ENCODE peak calls at places on chromosomes 5 and 9, in ten cellular contexts. L is coronary artery; I is upper lobe of right lung; V is lower lobe of right lung; U is WTC11; X is GM12864; Q is GM10248; W is IMR-90; E is CD8-positive, alpha-beta T cell; O is type B pancreatic cell. M is an unnamed sample.

GRCh38 chr5:54313311-54314270 is 3.2 kb upstream of the ARL15 start:
- DNase-seq in L (no peak), I (peak; percentile 66), V (peak; percentile 62), U (no peak), X (no peak), Q (no peak), W (no peak), E (no peak), O (no peak), M (no peak)

GRCh38 chr9:93053781-93054331 is 4.6 kb upstream of the SUSD3 start:
- DNase-seq in L (no peak), I (no peak), V (no peak), U (no peak), X (no peak), Q (no peak), W (no peak), E (no peak), O (no peak), M (no peak)

GRCh38 chr5:1161108-1161831 is 40.1 kb upstream of the SLC6A19 start:
- DNase-seq in L (no peak), I (no peak), V (no peak), U (no peak), X (no peak), Q (no peak), W (no peak), E (no peak), O (no peak), M (no peak)

GRCh38 chr5:141811287-141812155 is 66.7 kb downstream of the PCDH1 start:
- DNase-seq in L (no peak), I (no peak), V (no peak), U (peak; percentile 80), X (no peak), Q (peak; percentile 72), W (no peak), E (no peak), O (peak; percentile 74), M (no peak)

GRCh38 chr9:29514336-29514735 is 1941.1 kb upstream of the C9orf72 start:
- DNase-seq in L (no peak), I (no peak), V (no peak), U (peak; percentile 49), X (no peak), Q (no peak), W (no peak), E (no peak), O (no peak), M (no peak)

GRCh38 chr5:142881076-142881466 is 110.9 kb downstream of the ARHGAP26 start:
- DNase-seq in L (peak; percentile 75), I (no peak), V (no peak), U (no peak), X (no peak), Q (peak; percentile 40), W (peak; percentile 91), E (no peak), O (no peak), M (no peak)

GRCh38 chr5:65186646-65187227 is 295.0 kb downstream of the ADAMTS6 start:
- DNase-seq in L (no peak), I (no peak), V (no peak), U (no peak), X (no peak), Q (no peak), W (no peak), E (no peak), O (no peak), M (no peak)

GRCh38 chr9:22808876-22809275 is 362.3 kb downstream of the DMRTA1 start:
- DNase-seq in L (no peak), I (no peak), V (no peak), U (no peak), X (no peak), Q (no peak), W (no peak), E (no peak), O (no peak), M (no peak)

GRCh38 chr9:17484906-17485305 is 94.0 kb upstream of the SH3GL2 start:
- DNase-seq in L (no peak), I (no peak), V (no peak), U (no peak), X (no peak), Q (no peak), W (peak; percentile 11), E (no peak), O (no peak), M (no peak)

GRCh38 chr9:93522736-93523135 is 53.6 kb upstream of the PHF2 start:
- DNase-seq in L (no peak), I (no peak), V (no peak), U (no peak), X (no peak), Q (no peak), W (no peak), E (no peak), O (no peak), M (no peak)

DNA sequence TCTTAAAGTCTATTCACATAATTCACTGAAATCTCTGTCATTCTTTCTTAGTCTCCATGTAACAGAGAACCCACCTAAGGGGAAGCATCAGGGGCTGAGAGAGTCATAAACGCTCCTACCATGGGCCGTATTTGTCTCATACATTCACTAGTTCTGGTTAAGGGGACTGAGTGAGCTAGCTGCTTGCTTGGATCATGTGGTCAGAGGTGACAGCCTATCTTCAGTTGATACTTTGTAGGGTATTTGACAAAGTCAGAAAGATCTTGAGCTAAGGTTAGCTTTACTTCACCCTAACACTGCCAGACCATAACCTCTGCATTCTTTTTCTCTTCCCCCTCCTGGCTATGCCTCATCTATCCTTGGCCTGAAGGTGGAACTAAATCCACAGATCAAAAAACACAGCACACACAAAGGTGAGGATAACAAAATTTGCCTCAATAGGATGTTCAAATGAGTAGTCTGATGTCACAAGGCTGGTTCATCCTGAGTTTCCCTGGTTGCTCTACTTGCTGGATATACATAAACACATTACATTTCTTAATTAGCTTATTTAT is 66.5 kb downstream of the MARCHF3 start:
- DNase-seq in L (no peak), I (no peak), V (no peak), U (no peak), X (no peak), Q (no peak), W (no peak), E (no peak), O (no peak), M (no peak)
- TF ChIP-seq CTCF in L (no peak), I (no peak), V (no peak), U (no peak), X (no peak), Q (no peak), W (no peak), E (no peak), O (no peak), M (no peak)

GRCh38 chr5:104344809-104345512 is 782.4 kb upstream of the NUDT12 start:
- DNase-seq in L (no peak), I (no peak), V (no peak), U (no peak), X (no peak), Q (no peak), W (peak; percentile 1), E (no peak), O (no peak), M (no peak)

GRCh38 chr5:104352954-104353353 is 790.4 kb upstream of the NUDT12 start:
- DNase-seq in L (no peak), I (no peak), V (no peak), U (no peak), X (no peak), Q (no peak), W (no peak), E (no peak), O (no peak), M (no peak)

GRCh38 chr5:104345513-104345823 is 782.9 kb upstream of the NUDT12 start:
- DNase-seq in L (no peak), I (no peak), V (no peak), U (no peak), X (no peak), Q (no peak), W (no peak), E (no peak), O (no peak), M (no peak)

GRCh38 chr5:104347119-104347708 is 784.6 kb upstream of the NUDT12 start:
- DNase-seq in L (no peak), I (no peak), V (no peak), U (no peak), X (no peak), Q (no peak), W (peak; percentile 38), E (no peak), O (no peak), M (no peak)
- TF ChIP-seq CTCF in L (no peak), I (peak; percentile 6), V (peak; percentile 9), U (no peak), X (no peak), Q (peak; percentile 33), W (peak; percentile 47), E (no peak), O (peak; percentile 70), M (peak; percentile 83)

DNA sequence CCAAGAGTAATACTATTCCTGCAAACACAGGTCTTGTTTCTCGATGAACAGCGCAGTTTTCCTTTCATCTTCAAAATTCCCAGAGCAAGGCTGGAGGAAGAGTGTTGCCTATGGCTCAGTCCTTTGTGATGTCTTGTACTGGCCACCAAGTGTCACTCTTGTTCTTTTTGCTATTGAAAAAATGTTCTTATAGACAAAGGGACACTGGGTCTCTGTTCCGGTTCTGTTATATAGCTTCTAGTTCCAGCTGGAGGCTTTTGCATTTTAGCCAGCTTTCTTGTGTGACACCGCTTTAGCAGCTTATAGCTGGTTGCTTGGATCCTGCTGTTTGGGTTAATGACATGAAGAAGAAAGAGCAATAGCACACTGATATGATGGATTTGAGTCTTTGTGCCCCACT is 343.7 kb upstream of the KCNN2 start:
- DNase-seq in L (no peak), I (no peak), V (no peak), U (no peak), X (no peak), Q (no peak), W (peak; percentile 1), E (no peak), O (no peak), M (no peak)
- TF ChIP-seq CTCF in L (no peak), I (peak; percentile 5), V (no peak), U (no peak), X (no peak), Q (no peak), W (peak; percentile 22), E (no peak), O (peak; percentile 57), M (peak; percentile 77)

GRCh38 chr5:171152382-171152781 is 156.7 kb upstream of the TLX3 start:
- DNase-seq in L (no peak), I (no peak), V (no peak), U (no peak), X (no peak), Q (no peak), W (peak; percentile 54), E (no peak), O (no peak), M (no peak)
- TF ChIP-seq CTCF in L (no peak), I (no peak), V (no peak), U (no peak), X (no peak), Q (peak; percentile 3), W (peak; percentile 47), E (no peak), O (no peak), M (peak; percentile 71)

GRCh38 chr9:132243156-132244074 is 81.6 kb downstream of the NTNG2 start:
- DNase-seq in L (no peak), I (peak; percentile 60), V (peak; percentile 45), U (no peak), X (no peak), Q (no peak), W (peak; percentile 13), E (no peak), O (no peak), M (no peak)
- TF ChIP-seq CTCF in L (no peak), I (no peak), V (no peak), U (no peak), X (no peak), Q (no peak), W (no peak), E (no peak), O (no peak), M (no peak)

M was measured in chondrocyte.